ENCODE peak calls at places on chromosomes 12 and 14, in four cellular contexts. One of them, this sample, is unnamed.

GRCh38 chr14:82642425-82642824 is 1108.8 kb upstream of the SEL1L start:
- DNase-seq in lower lobe of right lung: no peak
- DNase-seq in ovary: peak
- DNase-seq in fibroblast of lung: no peak
- DNase-seq in this sample: no peak

GRCh38 chr14:89270439-89271227 is 146.4 kb downstream of the FOXN3 start:
- DNase-seq in lower lobe of right lung: peak
- DNase-seq in ovary: no peak
- DNase-seq in fibroblast of lung: no peak
- DNase-seq in this sample: no peak

GRCh38 chr12:6772331-6772695 is at the start of gene LAG3:
- DNase-seq in lower lobe of right lung: no peak
- DNase-seq in ovary: peak
- DNase-seq in fibroblast of lung: no peak
- DNase-seq in this sample: no peak

GRCh38 chr12:52356762-52357580 is 10.3 kb downstream of the KRT85 start:
- DNase-seq in lower lobe of right lung: no peak
- DNase-seq in ovary: no peak
- DNase-seq in fibroblast of lung: no peak
- DNase-seq in this sample: no peak

GRCh38 chr14:24224618-24225071 is 7.5 kb downstream of the NEDD8 start:
- DNase-seq in lower lobe of right lung: no peak
- DNase-seq in ovary: peak
- DNase-seq in fibroblast of lung: peak
- DNase-seq in this sample: no peak

GRCh38 chr14:72776701-72777255 is 117.1 kb downstream of the DPF3 start:
- DNase-seq in lower lobe of right lung: no peak
- DNase-seq in ovary: peak
- DNase-seq in fibroblast of lung: no peak
- DNase-seq in this sample: no peak

GRCh38 chr12:53733051-53733812 is 6.0 kb upstream of the CALCOCO1 start:
- DNase-seq in lower lobe of right lung: no peak
- DNase-seq in ovary: no peak
- DNase-seq in fibroblast of lung: peak
- DNase-seq in this sample: no peak

GRCh38 chr14:50497351-50497750 is 35.0 kb downstream of the MAP4K5 start:
- DNase-seq in lower lobe of right lung: no peak
- DNase-seq in ovary: no peak
- DNase-seq in fibroblast of lung: no peak
- DNase-seq in this sample: no peak

GRCh38 chr12:92337128-92337527 is 191.5 kb upstream of the BTG1 start:
- DNase-seq in lower lobe of right lung: no peak
- DNase-seq in ovary: no peak
- DNase-seq in fibroblast of lung: peak
- DNase-seq in this sample: no peak

GRCh38 chr14:99391671-99392070 is 89.0 kb downstream of the SETD3 start:
- DNase-seq in lower lobe of right lung: no peak
- DNase-seq in ovary: no peak
- DNase-seq in fibroblast of lung: peak
- DNase-seq in this sample: no peak

GRCh38 chr12:93379432-93380308 is 1.9 kb downstream of the NUDT4 start:
- DNase-seq in lower lobe of right lung: no peak
- DNase-seq in ovary: no peak
- DNase-seq in fibroblast of lung: peak
- DNase-seq in this sample: no peak

GRCh38 chr14:50967719-50968266 is 23.5 kb upstream of the PYGL start:
- DNase-seq in lower lobe of right lung: no peak
- DNase-seq in ovary: no peak
- DNase-seq in fibroblast of lung: no peak
- DNase-seq in this sample: no peak

GRCh38 chr12:99154264-99154982 is 493.1 kb upstream of the GARIN6 start:
- DNase-seq in lower lobe of right lung: no peak
- DNase-seq in ovary: no peak
- DNase-seq in fibroblast of lung: peak
- DNase-seq in this sample: no peak
- H3K4me3 ChIP-seq in lower lobe of right lung: no peak
- H3K4me3 ChIP-seq in ovary: no peak
- H3K4me3 ChIP-seq in fibroblast of lung: no peak
- H3K4me3 ChIP-seq in this sample: no peak

GRCh38 chr12:110579239-110579888 is 3.8 kb downstream of the PPTC7 start:
- DNase-seq in lower lobe of right lung: no peak
- DNase-seq in ovary: no peak
- DNase-seq in fibroblast of lung: no peak
- DNase-seq in this sample: no peak

GRCh38 chr12:110576504-110576903 is 6.6 kb downstream of the PPTC7 start:
- DNase-seq in lower lobe of right lung: no peak
- DNase-seq in ovary: no peak
- DNase-seq in fibroblast of lung: no peak
- DNase-seq in this sample: no peak

GRCh38 chr12:110577717-110578521 is 5.2 kb downstream of the PPTC7 start:
- DNase-seq in lower lobe of right lung: no peak
- DNase-seq in ovary: no peak
- DNase-seq in fibroblast of lung: peak
- DNase-seq in this sample: no peak

GRCh38 chr12:110579889-110580253 is 3.2 kb downstream of the PPTC7 start:
- DNase-seq in lower lobe of right lung: no peak
- DNase-seq in ovary: no peak
- DNase-seq in fibroblast of lung: no peak
- DNase-seq in this sample: no peak

GRCh38 chr12:110578522-110579238 is 4.4 kb downstream of the PPTC7 start:
- DNase-seq in lower lobe of right lung: no peak
- DNase-seq in ovary: no peak
- DNase-seq in fibroblast of lung: no peak
- DNase-seq in this sample: no peak
- H3K4me3 ChIP-seq in lower lobe of right lung: no peak
- H3K4me3 ChIP-seq in ovary: no peak
- H3K4me3 ChIP-seq in fibroblast of lung: no peak
- H3K4me3 ChIP-seq in this sample: no peak

GRCh38 chr14:36666416-36667206 is 5.0 kb downstream of the PAX9 start:
- DNase-seq in lower lobe of right lung: no peak
- DNase-seq in ovary: no peak
- DNase-seq in fibroblast of lung: no peak
- DNase-seq in this sample: no peak

GRCh38 chr14:36667679-36668078 is 6.0 kb downstream of the PAX9 start:
- DNase-seq in lower lobe of right lung: no peak
- DNase-seq in ovary: no peak
- DNase-seq in fibroblast of lung: no peak
- DNase-seq in this sample: no peak

GRCh38 chr14:36663404-36664321 is 2.0 kb downstream of the PAX9 start:
- DNase-seq in lower lobe of right lung: no peak
- DNase-seq in ovary: no peak
- DNase-seq in fibroblast of lung: peak
- DNase-seq in this sample: no peak

GRCh38 chr14:36664322-36665193 is 2.9 kb downstream of the PAX9 start:
- DNase-seq in lower lobe of right lung: no peak
- DNase-seq in ovary: no peak
- DNase-seq in fibroblast of lung: no peak
- DNase-seq in this sample: no peak

DNA sequence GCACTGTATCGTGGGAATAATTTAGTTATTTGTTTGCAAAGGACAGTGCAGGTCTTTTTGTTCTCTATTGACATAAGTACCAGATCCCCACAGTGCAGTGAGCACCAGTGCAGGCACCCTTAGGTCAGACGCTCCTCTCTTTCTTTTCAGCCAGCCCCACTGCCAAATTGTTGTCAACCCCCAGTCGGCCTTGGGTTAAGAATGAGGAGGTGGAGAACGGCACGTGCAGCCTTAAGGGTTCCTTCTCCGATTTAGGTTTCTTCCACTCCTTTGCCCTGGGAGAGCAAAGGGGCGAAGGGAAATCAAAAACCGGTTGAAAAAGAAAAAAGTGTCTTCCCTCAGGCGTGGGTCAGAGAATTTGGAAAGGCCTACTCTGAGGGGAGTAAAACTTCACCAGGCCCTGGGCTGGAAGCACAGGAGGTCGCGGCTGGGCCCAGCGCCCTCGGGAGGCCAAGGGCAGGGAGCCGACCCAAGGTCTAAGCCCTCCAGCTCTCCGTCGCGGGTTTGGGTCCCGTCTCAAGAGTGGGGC is 4.3 kb downstream of the PAX9 start:
- DNase-seq in lower lobe of right lung: no peak
- DNase-seq in ovary: no peak
- DNase-seq in fibroblast of lung: no peak
- DNase-seq in this sample: no peak
- H3K4me3 ChIP-seq in lower lobe of right lung: no peak
- H3K4me3 ChIP-seq in ovary: no peak
- H3K4me3 ChIP-seq in fibroblast of lung: no peak
- H3K4me3 ChIP-seq in this sample: no peak

GRCh38 chr14:31421200-31421599 is 850 bp upstream of the HEATR5A start:
- DNase-seq in lower lobe of right lung: no peak
- DNase-seq in ovary: no peak
- DNase-seq in fibroblast of lung: no peak
- DNase-seq in this sample: no peak
- H3K4me3 ChIP-seq in lower lobe of right lung: no peak
- H3K4me3 ChIP-seq in ovary: no peak
- H3K4me3 ChIP-seq in fibroblast of lung: no peak
- H3K4me3 ChIP-seq in this sample: no peak

DNA sequence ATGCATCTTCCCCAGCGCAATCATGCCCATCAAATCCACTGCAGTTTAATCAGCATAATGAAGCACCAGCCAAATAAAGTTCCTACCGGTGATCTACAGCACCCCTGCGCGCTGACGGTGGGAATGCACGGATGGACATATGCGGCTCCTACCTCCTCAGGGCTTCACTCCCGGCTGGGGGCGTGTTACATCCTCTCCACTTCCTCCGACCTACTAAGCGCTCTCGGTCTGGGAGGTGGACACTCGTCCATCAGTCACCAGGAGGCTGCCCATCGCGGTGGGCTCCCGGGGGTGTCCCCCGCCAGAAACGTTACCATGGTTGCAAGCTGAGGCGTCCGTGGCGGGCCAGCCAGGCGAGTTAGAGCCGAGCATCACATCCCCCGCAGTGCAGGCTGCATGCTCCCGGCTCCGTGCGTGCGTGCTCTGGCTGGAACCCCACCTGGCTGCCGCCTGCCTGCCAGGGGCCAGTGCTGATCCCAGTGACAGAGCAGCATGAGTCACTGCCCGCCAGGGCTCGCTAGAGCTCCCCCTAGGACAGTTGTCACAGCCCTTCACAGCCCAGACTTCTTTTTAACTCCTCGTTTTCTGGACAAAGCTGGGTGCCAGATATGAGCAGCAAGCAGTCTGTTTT is 73.0 kb downstream of the CIT start:
- DNase-seq in lower lobe of right lung: peak
- DNase-seq in ovary: no peak
- DNase-seq in fibroblast of lung: peak
- DNase-seq in this sample: peak
- H3K4me3 ChIP-seq in lower lobe of right lung: peak
- H3K4me3 ChIP-seq in ovary: no peak
- H3K4me3 ChIP-seq in fibroblast of lung: peak
- H3K4me3 ChIP-seq in this sample: peak

GRCh38 chr12:101908395-101908794 is 31.0 kb downstream of the DRAM1 start:
- DNase-seq in lower lobe of right lung: no peak
- DNase-seq in ovary: no peak
- DNase-seq in fibroblast of lung: no peak
- DNase-seq in this sample: no peak

GRCh38 chr12:101906226-101906625 is 28.8 kb downstream of the DRAM1 start:
- DNase-seq in lower lobe of right lung: no peak
- DNase-seq in ovary: no peak
- DNase-seq in fibroblast of lung: no peak
- DNase-seq in this sample: no peak

GRCh38 chr12:101901782-101902181 is 24.4 kb downstream of the DRAM1 start:
- DNase-seq in lower lobe of right lung: no peak
- DNase-seq in ovary: no peak
- DNase-seq in fibroblast of lung: no peak
- DNase-seq in this sample: no peak

GRCh38 chr12:101902641-101903040 is 25.3 kb downstream of the DRAM1 start:
- DNase-seq in lower lobe of right lung: no peak
- DNase-seq in ovary: no peak
- DNase-seq in fibroblast of lung: no peak
- DNase-seq in this sample: no peak
- H3K4me3 ChIP-seq in lower lobe of right lung: no peak
- H3K4me3 ChIP-seq in ovary: no peak
- H3K4me3 ChIP-seq in fibroblast of lung: no peak
- H3K4me3 ChIP-seq in this sample: no peak

GRCh38 chr12:123427036-123427769 is 9.3 kb downstream of the RILPL2 start:
- DNase-seq in lower lobe of right lung: no peak
- DNase-seq in ovary: no peak
- DNase-seq in fibroblast of lung: no peak
- DNase-seq in this sample: no peak

GRCh38 chr12:123436017-123436964 is at the start of gene RILPL2:
- DNase-seq in lower lobe of right lung: peak
- DNase-seq in ovary: peak
- DNase-seq in fibroblast of lung: peak
- DNase-seq in this sample: peak

GRCh38 chr12:123435636-123436016 is 858 bp downstream of the RILPL2 start:
- DNase-seq in lower lobe of right lung: no peak
- DNase-seq in ovary: no peak
- DNase-seq in fibroblast of lung: no peak
- DNase-seq in this sample: no peak

GRCh38 chr12:123433615-123434014 is 2.9 kb downstream of the RILPL2 start:
- DNase-seq in lower lobe of right lung: no peak
- DNase-seq in ovary: no peak
- DNase-seq in fibroblast of lung: no peak
- DNase-seq in this sample: no peak

GRCh38 chr12:123431951-123432886 is 4.3 kb downstream of the RILPL2 start:
- DNase-seq in lower lobe of right lung: peak
- DNase-seq in ovary: no peak
- DNase-seq in fibroblast of lung: no peak
- DNase-seq in this sample: no peak
- H3K4me3 ChIP-seq in lower lobe of right lung: peak
- H3K4me3 ChIP-seq in ovary: no peak
- H3K4me3 ChIP-seq in fibroblast of lung: no peak
- H3K4me3 ChIP-seq in this sample: no peak